ENCODE peak calls at places on chromosome X, in eight cellular contexts. Z is uterus; M is endodermal cell; O is caudate nucleus; N is CD4-positive, alpha-beta memory T cell; B is A549; Q is neuronal stem cell; P is ovary. I is an unnamed sample.

GRCh38 chrX:155662297-155662696 is 49.5 kb upstream of the TMLHE start:
- DNase-seq in Z (no peak), M (peak; percentile 44), O (no peak), N (no peak), B (no peak), Q (no peak), P (no peak), I (no peak)

GRCh38 chrX:47483310-47484268 is 567 bp upstream of the ZNF41 start:
- DNase-seq in Z (peak; percentile 22), M (peak; percentile 53), O (no peak), N (no peak), B (no peak), Q (no peak), P (peak; percentile 53), I (peak; percentile 1)

GRCh38 chrX:39905946-39906345 is 191.8 kb downstream of the BCOR start:
- DNase-seq in Z (no peak), M (no peak), O (no peak), N (no peak), B (no peak), Q (no peak), P (no peak), I (no peak)

GRCh38 chrX:13257223-13258051 is 62.4 kb downstream of the ATXN3L start:
- DNase-seq in Z (no peak), M (no peak), O (no peak), N (no peak), B (no peak), Q (no peak), P (no peak), I (no peak)

GRCh38 chrX:40012800-40013682 is 84.7 kb downstream of the BCOR start:
- DNase-seq in Z (peak; percentile 76), M (peak; percentile 84), O (peak; percentile 17), N (no peak), B (peak; percentile 28), Q (no peak), P (peak; percentile 73), I (no peak)

GRCh38 chrX:48971325-48972213 is at the start of gene KCND1:
- DNase-seq in Z (peak; percentile 46), M (peak; percentile 76), O (peak; percentile 8), N (no peak), B (no peak), Q (no peak), P (peak; percentile 47), I (no peak)

GRCh38 chrX:110359273-110359672 is 625 bp downstream of the RTL9 start:
- DNase-seq in Z (no peak), M (no peak), O (no peak), N (no peak), B (no peak), Q (no peak), P (no peak), I (no peak)

GRCh38 chrX:101009086-101009485 is 39.6 kb downstream of the ARL13A start:
- DNase-seq in Z (no peak), M (no peak), O (no peak), N (no peak), B (no peak), Q (no peak), P (no peak), I (no peak)

GRCh38 chrX:77740376-77740905 is 45.6 kb downstream of the ATRX start:
- DNase-seq in Z (no peak), M (no peak), O (no peak), N (no peak), B (no peak), Q (no peak), P (no peak), I (no peak)

GRCh38 chrX:16970977-16971376 is 24.5 kb downstream of the REPS2 start:
- DNase-seq in Z (no peak), M (no peak), O (no peak), N (no peak), B (no peak), Q (no peak), P (no peak), I (no peak)

GRCh38 chrX:4035874-4036273 is 322.4 kb upstream of the PRKX start:
- DNase-seq in Z (no peak), M (no peak), O (no peak), N (no peak), B (no peak), Q (no peak), P (no peak), I (no peak)

GRCh38 chrX:56787734-56788152 is 58.7 kb downstream of the NBDY start:
- DNase-seq in Z (no peak), M (no peak), O (no peak), N (no peak), B (no peak), Q (no peak), P (no peak), I (no peak)

GRCh38 chrX:40471965-40472648 is 108.7 kb upstream of the ATP6AP2 start:
- DNase-seq in Z (peak; percentile 26), M (peak; percentile 87), O (peak; percentile 10), N (peak; percentile 10), B (no peak), Q (no peak), P (peak; percentile 42), I (peak; percentile 29)

GRCh38 chrX:18424482-18425198 is 768 bp upstream of the CDKL5 start:
- DNase-seq in Z (peak; percentile 22), M (no peak), O (peak; percentile 55), N (peak; percentile 18), B (peak; percentile 28), Q (no peak), P (peak; percentile 34), I (peak; percentile 15)

GRCh38 chrX:129808163-129808828 is 28.5 kb downstream of the SASH3 start:
- DNase-seq in Z (no peak), M (no peak), O (no peak), N (no peak), B (no peak), Q (no peak), P (no peak), I (no peak)

GRCh38 chrX:15947648-15948317 is 93.2 kb upstream of the AP1S2 start:
- DNase-seq in Z (no peak), M (peak; percentile 91), O (no peak), N (no peak), B (no peak), Q (peak; percentile 3), P (no peak), I (no peak)

DNA sequence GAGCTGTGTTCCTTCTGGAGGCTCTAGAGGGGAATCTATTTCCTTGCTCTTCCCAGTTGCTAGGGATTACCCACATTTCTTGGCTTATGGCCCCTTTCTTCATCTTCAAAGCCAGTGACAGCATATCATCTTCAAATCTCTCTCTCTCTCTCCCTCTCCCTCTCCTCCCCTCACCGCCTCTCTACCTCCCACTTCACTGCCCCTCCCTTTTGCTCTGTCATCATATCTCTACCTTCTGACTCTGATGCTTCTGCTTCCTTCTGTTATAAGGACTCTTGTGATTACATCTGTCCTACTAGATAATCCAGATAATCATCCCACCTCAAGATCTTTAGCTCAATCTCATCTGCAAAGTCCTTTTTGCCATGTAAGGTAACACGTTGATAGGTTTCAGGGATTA is 93.1 kb upstream of the TEX13D start:
- DNase-seq in Z (no peak), M (no peak), O (no peak), N (peak; percentile 10), B (no peak), Q (no peak), P (no peak), I (no peak)
- H3K27ac ChIP-seq in Z (no peak overlapping the region), M (no peak overlapping the region), O (no peak overlapping the region), N (peak overlapping the region; percentile 13), B (no peak overlapping the region), Q (no peak overlapping the region), P (no peak overlapping the region), I (no peak overlapping the region)

DNA sequence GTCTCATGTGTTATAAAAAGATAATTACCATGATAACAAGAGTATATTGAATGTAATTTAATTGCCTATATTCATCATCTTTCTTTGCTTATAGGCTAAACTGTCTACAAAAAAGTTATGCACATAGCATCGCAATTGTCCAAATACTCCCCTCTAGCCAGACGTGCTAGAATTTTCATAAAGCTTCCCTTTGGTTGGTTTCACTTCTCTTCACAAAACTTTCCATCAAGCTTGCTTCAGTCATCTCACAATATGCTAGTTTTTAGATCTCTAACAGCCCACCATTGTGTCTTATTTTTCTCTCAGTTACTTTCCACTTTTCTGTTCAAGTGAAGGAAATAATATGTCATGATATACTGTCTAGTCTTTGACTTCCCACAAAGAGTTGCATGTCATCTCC is 448.3 kb upstream of the SPANXN1 start:
- DNase-seq in Z (no peak), M (no peak), O (no peak), N (no peak), B (no peak), Q (no peak), P (no peak), I (no peak)
- H3K27ac ChIP-seq in Z (no peak overlapping the region), M (no peak overlapping the region), O (no peak overlapping the region), N (no peak overlapping the region), B (no peak overlapping the region), Q (no peak overlapping the region), P (no peak overlapping the region), I (no peak overlapping the region)

GRCh38 chrX:119410027-119410819 is 11.1 kb downstream of the SLC25A43 start:
- DNase-seq in Z (peak; percentile 58), M (peak; percentile 55), O (no peak), N (no peak), B (peak; percentile 46), Q (no peak), P (peak; percentile 48), I (no peak)
- H3K27ac ChIP-seq in Z (peak overlapping the region; percentile 53), M (no peak overlapping the region), O (no peak overlapping the region), N (no peak overlapping the region), B (peak overlapping the region; percentile 94), Q (no peak overlapping the region), P (no peak overlapping the region), I (no peak overlapping the region)

GRCh38 chrX:154040307-154040756 is 20.6 kb upstream of the IRAK1 start:
- DNase-seq in Z (no peak), M (no peak), O (no peak), N (no peak), B (no peak), Q (no peak), P (no peak), I (no peak)

GRCh38 chrX:154037754-154038153 is 18.1 kb upstream of the IRAK1 start:
- DNase-seq in Z (no peak), M (no peak), O (no peak), N (no peak), B (no peak), Q (no peak), P (no peak), I (no peak)

GRCh38 chrX:154040863-154041262 is 21.2 kb upstream of the IRAK1 start:
- DNase-seq in Z (no peak), M (no peak), O (no peak), N (no peak), B (no peak), Q (no peak), P (no peak), I (no peak)

GRCh38 chrX:154036513-154036912 is 16.8 kb upstream of the IRAK1 start:
- DNase-seq in Z (no peak), M (peak; percentile 61), O (no peak), N (no peak), B (no peak), Q (no peak), P (no peak), I (no peak)

GRCh38 chrX:154039577-154039976 is 19.9 kb upstream of the IRAK1 start:
- DNase-seq in Z (no peak), M (no peak), O (no peak), N (no peak), B (no peak), Q (no peak), P (no peak), I (no peak)
- H3K27ac ChIP-seq in Z (peak overlapping the region; percentile 17), M (no peak overlapping the region), O (no peak overlapping the region), N (no peak overlapping the region), B (peak overlapping the region; percentile 61), Q (no peak overlapping the region), P (no peak overlapping the region), I (no peak overlapping the region)

I was measured in naive thymus-derived CD4-positive, alpha-beta T cell.